ENCODE peak calls at places on chromosomes 5 and 9, in nine cellular contexts. F is AG10803, X is kidney, H is BE2C, Y is psoas muscle, G is fibroblast of lung, B is A673, V is mucosa of descending colon, I is cardiac muscle cell. T is an unnamed sample.

GRCh38 chr9:97873877-97874276 is 20.9 kb downstream of the FOXE1 start:
- DNase-seq in F (no peak), X (no peak), H (no peak), Y (no peak), G (no peak), B (no peak), V (no peak), I (no peak), T (no peak)

GRCh38 chr9:131036529-131037335 is 27.8 kb downstream of the LAMC3 start:
- DNase-seq in F (no peak), X (peak), H (peak), Y (peak), G (no peak), B (no peak), V (no peak), I (no peak), T (no peak)

GRCh38 chr5:2751592-2752021 is at the start of gene IRX2:
- DNase-seq in F (peak), X (peak), H (no peak), Y (peak), G (peak), B (no peak), V (no peak), I (peak), T (peak)

GRCh38 chr5:32346869-32347268 is 34.1 kb upstream of the MTMR12 start:
- DNase-seq in F (no peak), X (no peak), H (no peak), Y (no peak), G (no peak), B (no peak), V (no peak), I (no peak), T (no peak)

GRCh38 chr5:178244566-178244965 is 12.0 kb upstream of the PHYKPL start:
- DNase-seq in F (peak), X (no peak), H (no peak), Y (no peak), G (peak), B (no peak), V (no peak), I (peak), T (no peak)

GRCh38 chr9:19252174-19252884 is 21.8 kb downstream of the DENND4C start:
- DNase-seq in F (no peak), X (no peak), H (no peak), Y (no peak), G (no peak), B (peak), V (no peak), I (no peak), T (no peak)

GRCh38 chr5:7871560-7872113 is 2.7 kb downstream of the MTRR start:
- DNase-seq in F (no peak), X (no peak), H (no peak), Y (no peak), G (no peak), B (no peak), V (no peak), I (no peak), T (no peak)

GRCh38 chr5:14323466-14323865 is 180.3 kb downstream of the TRIO start:
- DNase-seq in F (no peak), X (no peak), H (no peak), Y (no peak), G (no peak), B (no peak), V (no peak), I (no peak), T (no peak)

GRCh38 chr5:79935992-79936643 is 54.9 kb downstream of the MTX3 start:
- DNase-seq in F (peak), X (no peak), H (no peak), Y (no peak), G (peak), B (no peak), V (no peak), I (peak), T (no peak)

DNA sequence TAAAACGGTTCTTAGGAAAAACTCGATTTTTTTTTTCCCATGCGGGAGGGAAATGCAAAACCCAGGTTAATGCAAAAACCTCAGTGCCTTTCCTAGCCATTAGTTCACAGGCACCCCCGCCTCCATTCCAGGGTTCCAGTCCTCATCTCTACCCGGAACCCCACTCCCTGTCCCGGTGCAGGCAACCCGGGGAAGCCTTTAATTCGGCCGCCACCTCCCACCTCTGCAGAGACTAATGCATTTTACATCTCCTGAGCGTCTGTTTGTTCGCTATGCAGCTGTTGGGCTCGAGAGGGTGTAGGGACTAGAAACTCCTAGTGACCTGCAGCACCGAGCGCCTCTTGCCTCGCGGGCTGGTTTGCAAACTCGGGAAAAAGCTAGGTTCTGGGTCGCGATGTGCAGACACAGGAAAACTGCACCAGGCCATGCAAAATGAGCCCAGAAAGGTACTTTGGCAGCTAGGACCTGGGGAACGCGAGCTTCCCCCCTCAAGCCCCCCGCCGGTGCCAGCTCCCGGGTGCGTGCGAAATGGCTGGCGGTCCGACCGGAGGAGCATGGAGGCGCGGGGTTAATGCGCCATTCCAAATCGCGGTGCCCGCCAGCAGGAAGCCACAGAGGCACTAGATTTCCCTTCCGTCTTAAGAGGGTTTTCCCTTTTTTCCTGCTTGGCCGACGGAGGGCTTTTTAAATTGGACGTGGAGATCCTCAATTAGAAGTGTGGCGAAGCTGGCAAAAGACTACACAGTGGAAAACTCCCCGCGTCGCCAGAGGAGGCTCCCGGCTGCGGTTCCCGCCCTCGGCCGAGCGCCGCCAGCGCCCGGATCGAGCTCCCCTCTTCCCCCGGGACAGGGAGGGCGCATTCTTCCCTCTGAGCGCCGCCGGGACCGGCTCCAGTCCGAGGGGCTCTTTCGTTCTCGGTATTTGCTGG is 3.4 kb downstream of the GDNF start:
- DNase-seq in F (peak), X (peak), H (no peak), Y (peak), G (no peak), B (no peak), V (no peak), I (peak), T (no peak)
- TF ChIP-seq CTCF in F (peak), X (no peak), H (no peak), Y (no peak), G (no peak), B (no peak), V (no peak), I (no peak), T (no peak)

DNA sequence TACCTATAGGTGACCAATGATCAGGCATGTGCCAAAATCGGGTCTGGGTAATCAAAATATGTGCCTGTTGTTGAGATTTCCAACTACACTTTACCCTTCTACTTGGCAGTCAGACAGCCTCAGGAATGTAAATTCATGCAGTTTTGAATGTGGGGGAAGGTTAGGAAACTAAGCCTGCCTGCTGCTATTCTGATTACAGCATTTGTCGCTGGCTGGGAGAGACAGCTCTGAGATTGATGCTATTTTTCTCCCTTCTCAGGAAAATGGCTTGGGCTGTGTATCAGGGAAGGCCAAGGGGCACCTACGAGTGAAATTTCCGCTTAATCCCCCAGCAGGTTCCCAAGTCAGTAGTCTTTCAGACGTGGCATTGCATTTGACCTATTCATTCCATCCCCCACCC is 3.6 kb upstream of the RGS7BP start:
- DNase-seq in F (no peak), X (no peak), H (no peak), Y (no peak), G (no peak), B (peak), V (no peak), I (no peak), T (no peak)
- H3K4me3 ChIP-seq in F (no peak), X (no peak), H (no peak), Y (no peak), G (no peak), B (no peak), V (no peak), I (no peak), T (no peak)

DNA sequence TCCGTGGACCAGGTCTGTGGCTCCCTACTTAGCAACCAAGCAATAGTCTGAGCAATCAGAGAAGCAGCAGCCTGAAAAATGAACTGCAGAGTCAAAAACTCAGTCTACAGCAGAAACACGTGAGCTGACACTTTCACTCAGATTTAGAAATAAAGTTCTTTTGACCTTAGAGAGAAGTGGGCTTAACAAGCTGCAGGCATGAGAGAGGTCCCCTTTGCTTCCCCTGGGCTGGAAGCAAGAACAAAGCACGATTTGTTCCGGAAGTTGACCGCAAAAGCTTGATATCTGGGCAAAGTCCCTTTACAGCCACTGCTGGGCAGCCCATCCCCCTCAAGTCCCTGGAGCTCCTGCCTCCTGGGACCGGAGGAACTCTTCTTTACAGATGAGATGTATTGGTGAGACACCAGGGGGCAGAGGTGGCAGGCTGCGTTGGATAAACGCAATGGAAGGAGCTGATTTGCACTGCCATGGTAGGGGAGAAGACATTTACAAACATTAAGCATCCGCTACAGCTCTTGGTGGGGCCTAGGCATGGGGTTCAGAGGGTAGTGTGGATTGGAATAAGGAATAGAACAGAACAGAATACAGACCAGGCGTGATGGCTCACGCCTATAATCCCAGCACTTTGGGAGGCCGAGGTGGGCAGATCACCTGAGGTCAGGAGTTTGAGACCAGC is 5.8 kb upstream of the SOWAHA start:
- DNase-seq in F (no peak), X (no peak), H (peak), Y (no peak), G (no peak), B (peak), V (peak), I (no peak), T (no peak)
- TF ChIP-seq CTCF in F (no peak), X (no peak), H (peak), Y (no peak), G (no peak), B (peak), V (peak), I (peak), T (no peak)

GRCh38 chr5:20291766-20292165 is 303.8 kb upstream of the CDH18 start:
- DNase-seq in F (no peak), X (no peak), H (no peak), Y (no peak), G (no peak), B (no peak), V (no peak), I (no peak), T (no peak)
- H3K4me3 ChIP-seq in F (no peak), X (no peak), H (no peak), Y (no peak), G (no peak), B (no peak), V (no peak), I (no peak), T (no peak)

GRCh38 chr5:139649082-139649991 is 1.2 kb downstream of the CXXC5 start:
- DNase-seq in F (no peak), X (peak), H (peak), Y (peak), G (no peak), B (peak), V (peak), I (no peak), T (peak)
- TF ChIP-seq CTCF in F (no peak), X (no peak), H (no peak), Y (no peak), G (no peak), B (peak), V (no peak), I (no peak), T (no peak)

GRCh38 chr9:99905833-99906402 is 536 bp upstream of the STX17 start:
- DNase-seq in F (no peak), X (no peak), H (no peak), Y (no peak), G (no peak), B (no peak), V (no peak), I (peak), T (no peak)
- H3K4me3 ChIP-seq in F (peak), X (peak), H (peak), Y (peak), G (peak), B (peak), V (peak), I (peak), T (peak)

GRCh38 chr5:127909821-127910220 is 173.7 kb upstream of the SLC12A2 start:
- DNase-seq in F (no peak), X (no peak), H (no peak), Y (no peak), G (no peak), B (no peak), V (no peak), I (no peak), T (no peak)

GRCh38 chr5:127909078-127909477 is 174.5 kb upstream of the SLC12A2 start:
- DNase-seq in F (peak), X (no peak), H (peak), Y (no peak), G (peak), B (peak), V (no peak), I (peak), T (no peak)

GRCh38 chr5:127906562-127907204 is 176.9 kb upstream of the SLC12A2 start:
- DNase-seq in F (no peak), X (no peak), H (no peak), Y (no peak), G (no peak), B (no peak), V (no peak), I (no peak), T (no peak)

GRCh38 chr5:127910307-127910956 is 173.1 kb upstream of the SLC12A2 start:
- DNase-seq in F (no peak), X (no peak), H (no peak), Y (no peak), G (no peak), B (no peak), V (no peak), I (no peak), T (no peak)

GRCh38 chr5:127907907-127908306 is 175.7 kb upstream of the SLC12A2 start:
- DNase-seq in F (no peak), X (no peak), H (no peak), Y (no peak), G (no peak), B (no peak), V (no peak), I (no peak), T (no peak)
- TF ChIP-seq CTCF in F (no peak), X (no peak), H (no peak), Y (no peak), G (no peak), B (no peak), V (no peak), I (no peak), T (no peak)